ENCODE peak calls at places on chromosome 16, in five cellular contexts. H, C, Z, Y and B are unnamed samples.

GRCh38 chr16:2058901-2059300 is 11.1 kb downstream of the TSC2 start:
- DNase-seq in Z (no peak), H (no peak), Y (no peak), C (no peak), B (no peak)

GRCh38 chr16:51416921-51417320 is 265.9 kb upstream of the SALL1 start:
- DNase-seq in H (no peak), Z (no peak), Y (no peak), C (no peak), B (no peak)

GRCh38 chr16:58509256-58510096 is 5.8 kb upstream of the SETD6 start:
- DNase-seq in Y (no peak), Z (peak; percentile 43), H (peak; percentile 22), C (no peak), B (no peak)

GRCh38 chr16:1426734-1427451 is 4.0 kb upstream of the PERCC1 start:
- DNase-seq in Z (no peak), Y (no peak), H (no peak), C (peak; percentile 27), B (no peak)

GRCh38 chr16:57530531-57531252 is 5.7 kb downstream of the CCDC102A start:
- DNase-seq in Z (peak; percentile 62), H (no peak), Y (no peak), C (no peak), B (no peak)

GRCh38 chr16:69179255-69180010 is 7.5 kb upstream of the SNTB2 start:
- DNase-seq in Y (peak; percentile 73), Z (peak; percentile 91), C (no peak), H (peak; percentile 87), B (no peak)

GRCh38 chr16:88754109-88754911 is 30.7 kb downstream of the PIEZO1 start:
- DNase-seq in C (no peak), Z (no peak), H (no peak), Y (no peak), B (no peak)

GRCh38 chr16:27330542-27330941 is 16.8 kb downstream of the IL4R start:
- DNase-seq in H (no peak), Z (peak; percentile 97), Y (peak; percentile 68), C (no peak), B (no peak)

GRCh38 chr16:19014456-19014855 is 30.7 kb downstream of the TMC7 start:
- DNase-seq in Z (no peak), C (peak; percentile 14), H (no peak), Y (no peak), B (no peak)

GRCh38 chr16:4015275-4015990 is 100.8 kb downstream of the ADCY9 start:
- DNase-seq in H (peak; percentile 47), Y (no peak), Z (no peak), C (peak; percentile 58), B (no peak)

GRCh38 chr16:54928421-54929089 is 2.1 kb upstream of the IRX5 start:
- DNase-seq in Z (no peak), C (peak; percentile 72), Y (peak; percentile 63), H (peak; percentile 77), B (peak; percentile 69)

GRCh38 chr16:89096768-89097527 is 3.3 kb downstream of the ACSF3 start:
- DNase-seq in Y (no peak), Z (no peak), C (no peak), H (no peak), B (no peak)

GRCh38 chr16:2874584-2875362 is 8.2 kb upstream of the FLYWCH2 start:
- DNase-seq in C (peak; percentile 88), H (peak; percentile 83), Z (peak; percentile 91), Y (peak; percentile 78), B (peak; percentile 91)

GRCh38 chr16:74607967-74608356 is 1.0 kb upstream of the GLG1 start:
- DNase-seq in H (no peak), Y (no peak), Z (no peak), C (peak; percentile 41), B (peak; percentile 66)

GRCh38 chr16:55561319-55561848 is 5.1 kb upstream of the CAPNS2 start:
- DNase-seq in C (no peak), Y (no peak), Z (no peak), H (no peak), B (no peak)

GRCh38 chr16:81995651-81996050 is 15.6 kb downstream of the SDR42E1 start:
- DNase-seq in Y (no peak), H (no peak), C (no peak), Z (no peak), B (no peak)

GRCh38 chr16:27340654-27341053 is 26.9 kb downstream of the IL4R start:
- DNase-seq in H (no peak), Y (no peak), C (no peak), Z (no peak), B (no peak)

GRCh38 chr16:84058211-84058610 is 15.6 kb upstream of the SLC38A8 start:
- DNase-seq in Y (no peak), Z (peak; percentile 29), H (no peak), C (no peak), B (no peak)
- H3K27ac ChIP-seq in Y (no peak overlapping the region), Z (no peak overlapping the region), H (no peak overlapping the region), C (no peak overlapping the region), B (no peak overlapping the region)

DNA sequence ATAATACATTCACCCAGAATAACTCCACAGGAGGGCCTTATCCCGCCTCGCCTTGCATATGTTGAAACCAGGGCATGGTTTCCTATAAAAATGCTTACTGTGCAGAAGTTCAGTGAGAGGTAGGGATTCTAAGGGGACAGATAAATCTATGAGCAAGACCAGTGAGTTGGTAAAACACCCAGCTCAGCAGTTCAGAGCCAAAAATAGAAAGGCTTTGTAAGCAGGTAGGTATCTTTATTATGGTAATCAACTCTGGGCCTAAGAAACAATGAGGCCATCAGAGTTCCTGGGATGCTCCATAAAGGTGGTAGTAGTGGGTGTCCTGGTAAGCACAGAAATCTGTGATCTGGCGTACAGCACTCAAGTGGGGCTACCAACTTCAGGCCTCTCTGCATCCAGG is 549.4 kb upstream of the CDH5 start:
- DNase-seq in H (no peak), C (no peak), Y (no peak), Z (no peak), B (no peak)
- H3K4me3 ChIP-seq in H (no peak overlapping the region), C (no peak overlapping the region), Y (no peak overlapping the region), Z (no peak overlapping the region), B (no peak overlapping the region)

GRCh38 chr16:72791786-72792185 is 256.1 kb downstream of the ZFHX3 start:
- DNase-seq in C (no peak), Y (no peak), H (no peak), Z (no peak), B (no peak)
- H3K36me3 ChIP-seq in C (no peaks in the 10 kb centered on the region), Y (no peaks in the 10 kb centered on the region), H (peaks cover 50% of the 10 kb centered on the region), Z (peaks cover 75% of the 10 kb centered on the region), B (no peaks in the 10 kb centered on the region)

GRCh38 chr16:68113765-68114240 is 28.6 kb downstream of the NFATC3 start:
- DNase-seq in Z (no peak), Y (no peak), H (no peak), C (no peak), B (no peak)

GRCh38 chr16:68116256-68116853 is 31.2 kb downstream of the NFATC3 start:
- DNase-seq in H (no peak), C (peak; percentile 42), Y (no peak), Z (no peak), B (peak; percentile 77)

GRCh38 chr16:68115851-68116250 is 30.7 kb downstream of the NFATC3 start:
- DNase-seq in C (no peak), H (no peak), Z (no peak), Y (no peak), B (no peak)

GRCh38 chr16:68113059-68113757 is 28.0 kb downstream of the NFATC3 start:
- DNase-seq in Z (no peak), C (no peak), Y (no peak), H (no peak), B (no peak)

GRCh38 chr16:68117884-68118283 is 32.7 kb downstream of the NFATC3 start:
- DNase-seq in Z (no peak), Y (no peak), H (no peak), C (no peak), B (no peak)
- H3K27ac ChIP-seq in Z (no peak overlapping the region), Y (no peak overlapping the region), H (no peak overlapping the region), C (no peak overlapping the region), B (peak overlapping the region; percentile 71)

DNA sequence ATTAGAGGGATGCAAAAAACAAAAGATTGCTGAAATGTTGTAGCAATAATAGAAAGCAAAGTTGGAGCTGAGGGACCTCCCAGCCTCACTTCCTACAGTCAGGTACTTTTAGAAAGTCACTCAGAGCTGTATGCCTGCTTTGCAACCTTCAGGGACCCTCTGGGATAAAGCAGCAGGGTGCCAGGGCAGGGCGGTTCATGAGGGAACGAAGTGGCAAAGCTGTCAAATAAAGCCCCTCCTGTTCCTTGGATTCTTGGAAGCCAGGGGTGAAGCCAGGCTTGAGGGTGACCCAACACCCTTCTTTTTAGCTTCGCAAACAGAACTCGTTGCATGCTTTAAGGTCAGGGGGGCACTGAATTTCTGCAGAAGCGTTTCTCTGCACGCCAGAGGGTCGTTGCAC is 767 bp downstream of the ATP2C2 start:
- DNase-seq in Y (no peak), H (no peak), C (no peak), Z (no peak), B (no peak)
- H3K4me3 ChIP-seq in Y (no peak overlapping the region), H (no peak overlapping the region), C (no peak overlapping the region), Z (no peak overlapping the region), B (no peak overlapping the region)

GRCh38 chr16:87706278-87707000 is 59.3 kb downstream of the KLHDC4 start:
- DNase-seq in Y (no peak), H (no peak), Z (no peak), C (no peak), B (no peak)
- H3K36me3 ChIP-seq in Y (peaks cover 5% of the 10 kb centered on the region), H (peaks cover 72% of the 10 kb centered on the region), Z (peaks cover 61% of the 10 kb centered on the region), C (peaks cover 82% of the 10 kb centered on the region), B (no peaks in the 10 kb centered on the region)

DNA sequence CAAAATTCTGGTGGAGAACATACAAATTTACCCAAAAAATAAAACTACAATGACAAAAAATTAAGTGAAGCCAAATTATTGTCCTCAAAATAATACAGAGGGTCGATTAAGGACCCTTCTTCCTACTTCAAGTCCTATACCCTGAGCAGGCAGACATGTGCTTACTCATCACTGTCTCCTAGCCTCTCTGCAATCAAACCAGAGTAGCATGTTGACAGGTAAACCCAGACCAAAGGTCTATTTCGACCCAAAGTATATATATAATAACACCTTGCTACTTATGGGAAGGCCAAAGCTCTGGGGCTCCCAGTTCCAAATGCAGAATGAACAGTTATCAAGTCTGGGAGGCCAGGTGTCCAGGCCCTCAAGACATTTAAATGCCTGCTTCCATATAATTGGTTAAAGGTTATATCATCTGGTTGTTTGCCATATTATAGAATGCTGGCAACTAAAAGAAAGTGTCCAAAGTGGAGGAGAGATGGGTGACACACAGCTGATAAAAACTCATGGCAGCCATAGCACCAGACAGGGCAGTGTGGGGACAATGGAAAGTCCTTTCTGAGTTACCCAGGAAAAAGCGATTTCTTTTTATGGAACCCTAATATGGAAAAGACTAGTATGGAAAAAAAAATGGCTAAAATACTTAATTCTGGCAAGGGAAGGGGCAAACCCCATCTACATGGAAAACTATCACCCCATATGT is 53.6 kb downstream of the N4BP1 start:
- DNase-seq in Y (no peak), C (no peak), H (no peak), Z (no peak), B (no peak)
- H3K27ac ChIP-seq in Y (no peak overlapping the region), C (no peak overlapping the region), H (no peak overlapping the region), Z (no peak overlapping the region), B (no peak overlapping the region)

DNA sequence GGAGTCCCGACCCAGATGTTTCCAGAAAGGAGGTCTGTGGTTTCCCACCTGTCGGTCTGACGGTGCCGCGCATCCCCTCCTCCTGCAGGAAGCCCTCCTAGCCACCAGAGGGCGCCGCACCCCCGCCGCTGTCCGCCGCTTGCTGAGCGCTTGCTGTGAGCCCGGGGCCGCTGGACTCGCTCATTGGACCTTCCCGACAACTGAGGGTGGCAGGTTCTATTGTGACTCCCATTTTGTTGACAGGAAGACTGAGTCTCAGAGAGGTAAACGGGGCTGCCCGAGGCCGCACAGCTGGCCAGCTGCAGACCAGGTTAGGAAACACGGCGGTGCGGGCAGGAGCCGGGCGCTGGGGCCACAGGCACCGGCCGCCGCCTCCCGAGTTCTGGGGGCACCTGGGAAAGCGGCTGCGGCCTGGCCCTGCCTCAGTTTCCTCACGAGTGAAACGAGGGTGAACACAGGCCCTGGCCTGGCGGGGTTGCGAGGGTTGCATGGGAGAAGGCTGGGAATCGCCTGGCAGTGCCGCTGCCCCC is 191.1 kb upstream of the CIBAR2 start:
- DNase-seq in C (peak; percentile 90), H (peak; percentile 64), Z (peak; percentile 81), Y (peak; percentile 68), B (peak; percentile 84)
- H3K4me3 ChIP-seq in C (peak overlapping the region; percentile 20), H (peak overlapping the region; percentile 13), Z (no peak overlapping the region), Y (no peak overlapping the region), B (no peak overlapping the region)

GRCh38 chr16:67207116-67207856 is 8.4 kb downstream of the ELMO3 start:
- DNase-seq in Z (no peak), H (no peak), C (peak; percentile 37), Y (no peak), B (no peak)
- H3K36me3 ChIP-seq in Z (peaks cover 4% of the 10 kb centered on the region), H (peaks cover 25% of the 10 kb centered on the region), C (peaks cover 27% of the 10 kb centered on the region), Y (peaks cover 5% of the 10 kb centered on the region), B (no peaks in the 10 kb centered on the region)